ENCODE peak calls at places on chromosomes 12 and 14, in ten cellular contexts. Y is GDM1; S is NCI-H1436 treated with DMSO at 0.1 percent for 48 hours; H is NCI-H1092 treated with DMSO at 0.1 percent for 48 hours; V is activated T-helper 2 cell treated with anti-CD3 and anti-CD28 coated beads, Interferon-gamma antibody, Interleukin-2, Interleukin-4, amounts not matched to agents 10 μg/mL and 5 μg/mL and 100 μg/mL, durations not matched to agents 14 hours and 24 hours and 36 hours; L is HS-5; Q is non-pigmented ciliary epithelial cell; E is astrocyte; N is NCI-H524; W is brain microvascular endothelial cell. Z is an unnamed sample.

GRCh38 chr14:55794655-55795583 is 214.9 kb downstream of the KTN1 start:
- DNase-seq in Y (no peak), S (no peak), H (no peak), V (no peak), L (no peak), Q (no peak), E (peak), N (no peak), W (peak), Z (no peak)

GRCh38 chr12:116556964-116557706 is 2.0 kb upstream of the MAP1LC3B2 start:
- DNase-seq in Y (peak), S (no peak), H (no peak), V (no peak), L (no peak), Q (no peak), E (peak), N (no peak), W (no peak), Z (peak)

GRCh38 chr12:51323317-51323960 is 535 bp downstream of the BIN2 start:
- DNase-seq in Y (no peak), S (no peak), H (no peak), V (peak), L (no peak), Q (no peak), E (no peak), N (no peak), W (no peak), Z (no peak)

GRCh38 chr12:130156652-130157275 is 5.5 kb upstream of the FZD10 start:
- DNase-seq in Y (no peak), S (no peak), H (no peak), V (no peak), L (no peak), Q (no peak), E (no peak), N (no peak), W (no peak), Z (no peak)

GRCh38 chr12:50105913-50106450 is 2.2 kb downstream of the GPD1 start:
- DNase-seq in Y (no peak), S (no peak), H (no peak), V (no peak), L (no peak), Q (no peak), E (no peak), N (no peak), W (no peak), Z (no peak)

GRCh38 chr12:109463776-109464175 is 13.3 kb downstream of the KCTD10 start:
- DNase-seq in Y (no peak), S (no peak), H (no peak), V (no peak), L (no peak), Q (no peak), E (no peak), N (no peak), W (no peak), Z (no peak)

GRCh38 chr12:85872497-85873091 is 1.5 kb upstream of the NTS start:
- DNase-seq in Y (peak), S (peak), H (peak), V (no peak), L (peak), Q (peak), E (peak), N (peak), W (peak), Z (peak)

GRCh38 chr12:71045781-71046180 is 112.0 kb downstream of the TSPAN8 start:
- DNase-seq in Y (no peak), S (no peak), H (no peak), V (no peak), L (peak), Q (peak), E (peak), N (no peak), W (peak), Z (no peak)

GRCh38 chr14:68607081-68607851 is 185.6 kb downstream of the ZFP36L1 start:
- DNase-seq in Y (peak), S (no peak), H (no peak), V (no peak), L (no peak), Q (no peak), E (no peak), N (no peak), W (no peak), Z (peak)

GRCh38 chr14:47833006-47833405 is 157.6 kb upstream of the MDGA2 start:
- DNase-seq in Y (no peak), S (no peak), H (no peak), V (no peak), L (no peak), Q (no peak), E (no peak), N (no peak), W (no peak), Z (no peak)

GRCh38 chr12:130879781-130880389 is 8.0 kb downstream of the RAN start:
- DNase-seq in Y (no peak), S (no peak), H (no peak), V (no peak), L (no peak), Q (no peak), E (no peak), N (no peak), W (no peak), Z (peak)

GRCh38 chr14:100837812-100838170 is 11.9 kb downstream of the MEG3 start:
- DNase-seq in Y (no peak), S (no peak), H (no peak), V (no peak), L (no peak), Q (no peak), E (no peak), N (no peak), W (no peak), Z (no peak)

GRCh38 chr12:103697912-103698751 is 111.1 kb downstream of the STAB2 start:
- DNase-seq in Y (no peak), S (no peak), H (no peak), V (no peak), L (no peak), Q (no peak), E (no peak), N (no peak), W (no peak), Z (peak)

GRCh38 chr12:4241592-4241991 is 32.0 kb upstream of the CCND2 start:
- DNase-seq in Y (no peak), S (no peak), H (no peak), V (no peak), L (no peak), Q (no peak), E (no peak), N (no peak), W (no peak), Z (no peak)

GRCh38 chr12:52200086-52200782 is 8.4 kb upstream of the KRT80 start:
- DNase-seq in Y (no peak), S (no peak), H (no peak), V (no peak), L (no peak), Q (no peak), E (no peak), N (peak), W (no peak), Z (no peak)

GRCh38 chr14:48125654-48126053 is 450.2 kb upstream of the MDGA2 start:
- DNase-seq in Y (no peak), S (no peak), H (no peak), V (no peak), L (no peak), Q (no peak), E (no peak), N (peak), W (no peak), Z (no peak)

GRCh38 chr12:103626498-103626897 is 39.4 kb downstream of the STAB2 start:
- DNase-seq in Y (no peak), S (no peak), H (peak), V (no peak), L (no peak), Q (no peak), E (no peak), N (peak), W (no peak), Z (no peak)

GRCh38 chr14:73008501-73008900 is 18.4 kb downstream of the ZFYVE1 start:
- DNase-seq in Y (no peak), S (no peak), H (no peak), V (no peak), L (no peak), Q (no peak), E (peak), N (peak), W (peak), Z (no peak)

GRCh38 chr12:23893611-23894010 is 55.9 kb downstream of the SOX5 start:
- DNase-seq in Y (no peak), S (no peak), H (no peak), V (no peak), L (no peak), Q (no peak), E (peak), N (no peak), W (no peak), Z (no peak)

GRCh38 chr12:126385785-126386184 is 1320.5 kb downstream of the AACS start:
- DNase-seq in Y (no peak), S (no peak), H (no peak), V (no peak), L (peak), Q (no peak), E (peak), N (no peak), W (no peak), Z (no peak)

GRCh38 chr14:35406811-35407630 is 2.5 kb upstream of the NFKBIA start:
- DNase-seq in Y (peak), S (no peak), H (peak), V (no peak), L (peak), Q (no peak), E (peak), N (peak), W (peak), Z (peak)

GRCh38 chr14:77707724-77708408 is at the start of the genes ALKBH1 and SLIRP:
- DNase-seq in Y (peak), S (peak), H (peak), V (peak), L (peak), Q (no peak), E (peak), N (peak), W (peak), Z (peak)

GRCh38 chr12:7369274-7369729 is 65.4 kb downstream of the ACSM4 start:
- DNase-seq in Y (no peak), S (no peak), H (no peak), V (no peak), L (no peak), Q (no peak), E (no peak), N (no peak), W (peak), Z (peak)

GRCh38 chr14:20820063-20820904 is 17.6 kb upstream of the RNASE1 start:
- DNase-seq in Y (no peak), S (no peak), H (no peak), V (no peak), L (no peak), Q (no peak), E (no peak), N (no peak), W (no peak), Z (no peak)

Z was measured in KBM-7.